ENCODE peak calls at places on chromosomes 1 and 21, in four cellular contexts. O is uterus, P is PC-3, J is Panc1. Q is an unnamed sample. For H3K9me3, the result is how much of the 10 kb centered on the place peaks cover.

GRCh38 chr1:2321258-2321657 is 70.1 kb downstream of the MORN1 start:
- DNase-seq in J (no peak), O (no peak), P (no peak), Q (no peak)

GRCh38 chr1:81144240-81144639 is 656.5 kb upstream of the ADGRL2 start:
- DNase-seq in O (no peak), P (no peak), J (no peak), Q (no peak)

GRCh38 chr1:156146749-156147405 is 6.5 kb upstream of the SEMA4A start:
- DNase-seq in O (no peak), P (peak), J (no peak), Q (no peak)

GRCh38 chr1:182119631-182120030 is 58.1 kb upstream of the ZNF648 start:
- DNase-seq in P (peak), O (no peak), J (no peak), Q (peak)

GRCh38 chr1:210441028-210441427 is 112.3 kb downstream of the HHAT start:
- DNase-seq in O (no peak), J (no peak), P (no peak), Q (no peak)

GRCh38 chr1:206521694-206522402 is 14.5 kb downstream of the RASSF5 start:
- DNase-seq in O (no peak), J (no peak), P (no peak), Q (no peak)

GRCh38 chr21:31493350-31493880 is 149.4 kb upstream of the TIAM1 start:
- DNase-seq in P (no peak), J (no peak), O (no peak), Q (no peak)

GRCh38 chr1:1777950-1778826 is at the start of gene NADK:
- DNase-seq in O (no peak), J (no peak), P (peak), Q (no peak)

GRCh38 chr1:15714438-15715136 is 21.5 kb upstream of the SLC25A34 start:
- DNase-seq in P (no peak), J (no peak), O (no peak), Q (peak)

GRCh38 chr1:6014130-6014999 is 22.1 kb upstream of the NPHP4 start:
- DNase-seq in J (no peak), O (no peak), P (no peak), Q (no peak)

GRCh38 chr1:2786329-2787162 is 14.9 kb downstream of the TTC34 start:
- DNase-seq in P (peak), J (no peak), O (no peak), Q (no peak)

GRCh38 chr1:79614762-79615161 is 608.2 kb upstream of the ADGRL4 start:
- DNase-seq in P (no peak), J (no peak), O (no peak), Q (no peak)

DNA sequence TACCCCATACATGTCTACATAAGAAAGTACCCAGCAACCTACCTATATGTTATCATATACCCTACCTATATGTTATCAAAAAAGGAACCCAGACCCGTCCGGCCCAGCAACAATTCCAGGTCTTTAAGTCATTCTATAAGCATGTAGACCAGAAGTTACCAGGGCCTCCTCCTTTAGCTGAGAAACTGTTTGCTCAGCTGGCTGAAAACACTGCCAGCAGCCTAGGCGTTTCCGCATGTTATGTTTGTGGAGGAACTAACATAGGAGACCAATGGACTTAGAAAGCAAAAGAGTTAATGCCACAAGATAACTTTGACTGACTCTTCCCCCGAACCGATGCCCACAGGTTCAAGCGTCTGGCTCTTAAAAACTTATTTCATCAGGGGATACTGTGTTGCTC is 7.1 kb upstream of the ZNF678 start:
- DNase-seq in J (no peak), O (no peak), P (no peak), Q (no peak)
- H3K9me3 ChIP-seq in J (under half), O (under half), P (under half), Q (under half)

GRCh38 chr1:242651817-242652216 is 127.3 kb upstream of the PLD5 start:
- DNase-seq in P (peak), O (no peak), J (no peak), Q (no peak)
- H3K9me3 ChIP-seq in P (under half), O (under half), J (under half), Q (under half)

GRCh38 chr1:191582169-191582568 is 576.1 kb upstream of the RGS18 start:
- DNase-seq in O (no peak), J (no peak), P (no peak), Q (no peak)
- H3K9me3 ChIP-seq in O (under half), J (under half), P (under half), Q (under half)

DNA sequence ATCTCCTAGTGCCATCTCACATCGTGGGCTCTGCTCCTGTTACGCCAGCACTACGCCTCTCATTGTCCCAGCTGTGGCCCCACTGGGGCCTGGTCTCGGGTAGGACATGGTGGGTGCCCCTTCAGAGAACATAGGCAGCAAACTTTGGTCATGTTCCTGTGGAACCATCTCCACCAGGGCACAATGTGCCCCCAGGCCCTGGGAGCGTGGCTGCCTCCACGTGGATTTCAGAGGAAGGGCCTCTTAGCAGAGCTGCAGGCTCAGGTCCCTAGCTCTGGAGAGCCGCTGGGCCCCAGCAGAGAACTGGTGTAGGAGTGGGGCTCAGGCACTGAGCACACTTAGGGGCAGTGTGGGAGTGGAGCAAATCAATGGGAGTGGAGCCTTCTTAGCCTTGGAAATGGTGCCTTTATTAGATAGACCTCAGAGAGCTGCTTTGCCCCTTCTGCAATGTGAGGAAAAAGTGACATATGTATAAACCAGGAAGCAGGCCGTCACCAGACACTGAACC is 460.0 kb downstream of the NCAM2 start:
- DNase-seq in J (no peak), O (no peak), P (no peak), Q (no peak)
- H3K9me3 ChIP-seq in J (under half), O (under half), P (under half), Q (under half)

DNA sequence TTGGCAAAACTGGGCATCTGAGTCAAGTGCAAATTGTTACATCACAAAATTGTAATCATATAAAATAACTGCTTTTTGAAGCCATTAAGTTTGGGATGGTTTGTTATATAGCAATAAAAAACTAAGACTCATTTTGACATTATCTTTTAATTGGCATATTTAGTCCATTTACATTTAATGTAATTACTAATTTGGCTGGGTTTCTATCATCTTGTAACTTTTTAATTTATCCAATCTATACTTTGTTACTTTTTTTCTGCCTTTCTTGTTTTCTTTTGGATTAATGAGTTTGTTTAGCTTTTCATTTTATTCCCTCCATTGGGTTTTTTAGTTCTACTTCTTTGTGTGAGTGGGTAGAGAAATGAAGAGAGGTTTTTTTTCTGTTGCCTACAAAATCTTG is 76.3 kb downstream of the DRAM2 start:
- DNase-seq in P (no peak), O (no peak), J (no peak), Q (no peak)
- H3K9me3 ChIP-seq in P (under half), O (under half), J (under half), Q (under half)

DNA sequence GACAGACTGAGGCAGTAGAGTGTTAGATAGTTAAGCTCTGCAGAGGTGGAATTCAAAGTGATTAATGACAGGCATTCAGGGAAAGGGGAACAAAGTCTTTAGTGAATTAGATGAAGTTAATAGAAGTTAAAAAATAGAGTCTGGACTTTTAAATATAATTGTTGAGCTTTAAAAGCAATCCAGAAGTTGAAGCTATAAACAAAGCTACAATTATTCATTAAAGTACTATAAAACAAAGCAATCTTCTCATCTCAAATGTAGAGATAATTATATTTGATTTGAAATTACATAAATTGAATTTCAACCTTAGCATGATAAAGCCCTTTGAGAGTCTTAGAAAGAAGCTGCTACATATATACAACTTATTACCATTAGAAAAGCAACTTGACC is 710.6 kb downstream of the MRPL39 start:
- DNase-seq in J (no peak), P (no peak), O (no peak), Q (no peak)
- H3K9me3 ChIP-seq in J (under half), P (under half), O (under half), Q (under half)

Q was measured in astrocyte.